ENCODE peak calls at places on chromosomes 11 and 22, in eight cellular contexts. W is EL, F is GM06990, O is fibroblast of the aortic adventitia, P is anterior cingulate cortex, B is Daoy, C is left cardiac atrium, K is upper lobe of right lung. Y is an unnamed sample.

GRCh38 chr11:422249-422656 is 7.5 kb upstream of the SIGIRR start:
- DNase-seq in K (no peak), F (no peak), P (no peak), B (no peak), W (no peak), O (no peak), C (peak), Y (no peak)

GRCh38 chr22:20319041-20319744 is 667 bp downstream of the DGCR6L start:
- DNase-seq in C (peak), K (peak), P (no peak), B (no peak), W (peak), F (no peak), O (peak), Y (no peak)

GRCh38 chr22:19951351-19951750 is 9.7 kb upstream of the TXNRD2 start:
- DNase-seq in K (no peak), B (no peak), F (no peak), C (peak), O (no peak), W (no peak), P (no peak), Y (no peak)

GRCh38 chr11:131467645-131468270 is 97.3 kb downstream of the NTM start:
- DNase-seq in C (no peak), O (no peak), F (no peak), W (no peak), B (peak), P (no peak), K (no peak), Y (no peak)

GRCh38 chr22:25563757-25564319 is 637 bp upstream of the GRK3 start:
- DNase-seq in F (no peak), C (no peak), B (no peak), O (no peak), W (no peak), P (peak), K (no peak), Y (no peak)

GRCh38 chr11:20015529-20016427 is 144.5 kb downstream of the DBX1 start:
- DNase-seq in K (no peak), F (no peak), W (no peak), C (peak), P (no peak), O (peak), B (no peak), Y (no peak)

GRCh38 chr22:22666307-22667091 is 22.1 kb downstream of the GGTLC2 start:
- DNase-seq in W (peak), F (no peak), O (peak), B (peak), P (no peak), K (no peak), C (no peak), Y (no peak)

GRCh38 chr22:37176464-37177061 is 11.5 kb downstream of the C1QTNF6 start:
- DNase-seq in P (no peak), C (peak), W (peak), O (peak), F (no peak), B (peak), K (peak), Y (peak)

GRCh38 chr22:26592368-26593015 is 2.6 kb upstream of the TPST2 start:
- DNase-seq in C (no peak), W (no peak), O (no peak), K (no peak), B (no peak), F (peak), P (no peak), Y (no peak)

GRCh38 chr11:17538731-17539130 is 5.5 kb downstream of the USH1C start:
- DNase-seq in O (no peak), C (no peak), F (no peak), K (no peak), B (no peak), W (no peak), P (no peak), Y (no peak)